ENCODE peak calls at places on chromosomes 16 and 17, in five cellular contexts. N, G, J, H and L are unnamed samples.

GRCh38 chr16:65572156-65572555 is 450.3 kb upstream of the CDH11 start:
- DNase-seq in J (no peak), H (no peak), G (no peak), N (no peak), L (no peak)

GRCh38 chr16:180921-181667 is 835 bp downstream of the HBQ1 start:
- DNase-seq in G (peak; percentile 92), J (peak; percentile 93), N (peak; percentile 79), H (peak; percentile 12), L (peak; percentile 66)

GRCh38 chr16:24681793-24682192 is 47.7 kb upstream of the TNRC6A start:
- DNase-seq in G (no peak), N (no peak), J (no peak), H (no peak), L (no peak)

GRCh38 chr17:18260332-18261145 is at the start of gene MIEF2:
- DNase-seq in J (peak; percentile 97), G (peak; percentile 97), N (peak; percentile 96), H (peak; percentile 90), L (peak; percentile 97)

GRCh38 chr17:73390221-73390620 is 78.4 kb upstream of the CDC42EP4 start:
- DNase-seq in G (no peak), H (no peak), N (no peak), J (no peak), L (no peak)

GRCh38 chr17:29778936-29779811 is 150.9 kb downstream of the SSH2 start:
- DNase-seq in H (peak; percentile 40), J (peak; percentile 56), G (peak; percentile 84), N (peak; percentile 69), L (no peak)

GRCh38 chr17:57645950-57646686 is 99.0 kb downstream of the CCDC182 start:
- DNase-seq in H (no peak), N (no peak), G (no peak), J (no peak), L (no peak)

GRCh38 chr17:39114744-39115534 is 36.5 kb downstream of the PLXDC1 start:
- DNase-seq in H (no peak), G (no peak), N (no peak), J (no peak), L (no peak)

GRCh38 chr17:15914400-15915165 is 30.3 kb upstream of the ADORA2B start:
- DNase-seq in N (no peak), J (no peak), G (no peak), H (no peak), L (no peak)

GRCh38 chr17:31696184-31696602 is 162.9 kb downstream of the COPRS start:
- DNase-seq in J (peak; percentile 94), H (no peak), N (peak; percentile 40), G (peak; percentile 69), L (no peak)

GRCh38 chr17:39485555-39485954 is 24.3 kb downstream of the CDK12 start:
- DNase-seq in J (no peak), H (peak; percentile 15), G (peak; percentile 64), N (no peak), L (no peak)

GRCh38 chr16:19105891-19106624 is 7.7 kb upstream of the ITPRIPL2 start:
- DNase-seq in N (no peak), G (no peak), H (no peak), J (no peak), L (no peak)

GRCh38 chr17:67414559-67414958 is 37.5 kb downstream of the PITPNC1 start:
- DNase-seq in G (no peak), J (no peak), H (no peak), N (no peak), L (no peak)

GRCh38 chr17:80068301-80069160 is 32.1 kb downstream of the CCDC40 start:
- DNase-seq in J (no peak), H (no peak), N (no peak), G (peak; percentile 46), L (no peak)

GRCh38 chr16:9082422-9082821 is 9.0 kb upstream of the HAPSTR1 start:
- DNase-seq in G (no peak), J (no peak), N (no peak), H (no peak), L (no peak)

GRCh38 chr17:57276621-57277020 is 20.3 kb downstream of the MSI2 start:
- DNase-seq in H (no peak), G (no peak), J (no peak), N (no peak), L (no peak)

GRCh38 chr16:4984174-4985000 is 26.3 kb downstream of the SEC14L5 start:
- DNase-seq in J (no peak), N (no peak), H (no peak), G (no peak), L (no peak)

GRCh38 chr17:72338847-72339790 is 218.3 kb downstream of the SOX9 start:
- DNase-seq in H (peak; percentile 91), N (peak; percentile 24), G (peak; percentile 67), J (no peak), L (no peak)

GRCh38 chr16:1998852-1999801 is 9.4 kb downstream of the SYNGR3 start:
- DNase-seq in J (no peak), H (no peak), N (no peak), G (no peak), L (no peak)
- H3K4me1 ChIP-seq in J (peaks cover 1% of the 10 kb centered on the region), H (peaks cover 2% of the 10 kb centered on the region), N (peaks cover 3% of the 10 kb centered on the region), G (no peaks in the 10 kb centered on the region), L (peaks cover 4% of the 10 kb centered on the region)

GRCh38 chr16:28117168-28117565 is 53.7 kb upstream of the GSG1L start:
- DNase-seq in J (no peak), G (no peak), H (no peak), N (no peak), L (no peak)

GRCh38 chr16:28125592-28125991 is 62.1 kb upstream of the GSG1L start:
- DNase-seq in H (no peak), J (no peak), G (no peak), N (no peak), L (no peak)

GRCh38 chr16:28121527-28121926 is 58.0 kb upstream of the GSG1L start:
- DNase-seq in N (no peak), J (no peak), H (no peak), G (no peak), L (no peak)

GRCh38 chr16:28118636-28119035 is 55.1 kb upstream of the GSG1L start:
- DNase-seq in N (no peak), J (no peak), H (no peak), G (no peak), L (no peak)

DNA sequence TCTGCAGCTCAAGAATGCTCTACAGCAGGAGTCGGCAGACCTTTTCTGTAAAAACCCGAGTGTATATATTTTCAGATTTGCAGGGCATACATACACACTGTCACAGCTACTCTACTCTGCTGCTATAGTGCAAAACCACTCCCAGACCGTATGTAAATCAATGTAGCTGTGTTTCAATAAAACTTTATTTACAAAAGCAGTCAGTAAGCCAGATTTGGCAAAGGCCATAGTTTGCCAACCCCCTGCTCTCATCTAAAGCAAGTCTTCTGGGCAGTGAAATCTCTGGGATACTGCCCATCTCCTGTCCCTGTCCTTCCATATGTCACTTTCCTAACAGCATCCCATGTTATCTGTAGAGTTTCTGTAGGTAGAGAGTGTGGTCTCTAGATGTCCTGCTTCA is 57.2 kb upstream of the GSG1L start:
- DNase-seq in N (no peak), J (no peak), G (no peak), H (no peak), L (no peak)
- H3K36me3 ChIP-seq in N (peaks cover 17% of the 10 kb centered on the region), J (peaks cover 5% of the 10 kb centered on the region), G (no peaks in the 10 kb centered on the region), H (peaks cover 59% of the 10 kb centered on the region), L (peaks cover 100% of the 10 kb centered on the region)

DNA sequence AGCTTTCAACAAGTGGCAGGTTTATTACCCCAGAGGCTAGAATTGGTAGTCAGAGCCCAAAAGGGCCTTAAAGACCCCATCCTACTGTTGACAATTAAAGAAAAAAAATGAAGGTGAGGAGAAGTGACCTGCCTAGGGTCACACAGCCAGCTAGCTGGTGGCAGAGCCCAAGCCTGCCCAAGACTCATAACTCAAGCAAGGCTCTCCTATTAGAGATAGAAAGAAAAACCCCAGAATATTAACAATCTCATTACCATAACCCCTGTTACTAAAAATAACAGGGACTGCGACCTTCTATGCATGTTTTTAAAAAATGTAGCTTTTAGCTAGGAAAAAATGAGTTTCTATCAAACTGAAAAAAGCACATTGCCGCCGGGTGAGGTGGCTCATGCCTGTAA is 14.0 kb downstream of the HSPB9 start:
- DNase-seq in N (no peak), G (no peak), J (no peak), H (no peak), L (no peak)
- H3K4me1 ChIP-seq in N (peaks cover 48% of the 10 kb centered on the region), G (peaks cover 13% of the 10 kb centered on the region), J (no peaks in the 10 kb centered on the region), H (no peaks in the 10 kb centered on the region), L (peaks cover 56% of the 10 kb centered on the region)

GRCh38 chr16:23523321-23523720 is 13.0 kb upstream of the GGA2 start:
- DNase-seq in G (no peak), J (no peak), H (no peak), N (no peak), L (no peak)
- H3K36me3 ChIP-seq in G (peaks cover 1% of the 10 kb centered on the region), J (no peaks in the 10 kb centered on the region), H (peaks cover 30% of the 10 kb centered on the region), N (no peaks in the 10 kb centered on the region), L (no peaks in the 10 kb centered on the region)

DNA sequence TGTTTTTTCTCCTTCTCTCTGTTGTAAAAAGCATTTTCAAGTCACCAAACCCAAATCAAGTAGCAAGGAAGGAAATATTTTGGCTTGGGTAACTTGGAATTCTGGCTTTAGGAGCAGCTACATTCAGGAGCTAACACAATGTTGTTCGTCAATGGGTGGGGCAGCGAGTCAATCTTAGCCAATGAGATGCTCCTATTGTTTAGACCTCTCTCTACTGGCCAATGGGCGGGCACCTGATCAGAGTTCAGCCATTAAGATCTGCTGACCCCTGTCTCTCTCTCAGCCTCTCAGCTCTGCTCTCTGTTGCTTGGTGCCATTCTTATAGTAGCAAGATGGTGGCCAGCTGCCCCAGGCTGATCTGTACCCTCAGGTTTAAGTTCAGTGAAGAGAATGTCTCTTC is 83.2 kb downstream of the IRX3 start:
- DNase-seq in G (no peak), N (no peak), J (no peak), H (no peak), L (no peak)
- H3K4me1 ChIP-seq in G (no peaks in the 10 kb centered on the region), N (no peaks in the 10 kb centered on the region), J (peaks cover 5% of the 10 kb centered on the region), H (no peaks in the 10 kb centered on the region), L (no peaks in the 10 kb centered on the region)

GRCh38 chr17:62674841-62675240 is 47.4 kb downstream of the MRC2 start:
- DNase-seq in H (no peak), N (no peak), G (no peak), J (no peak), L (no peak)

GRCh38 chr17:62675701-62676100 is 48.2 kb downstream of the MRC2 start:
- DNase-seq in J (no peak), N (no peak), G (no peak), H (no peak), L (no peak)

GRCh38 chr17:62675260-62675659 is 47.8 kb downstream of the MRC2 start:
- DNase-seq in H (no peak), G (no peak), J (no peak), N (no peak), L (no peak)

GRCh38 chr17:62676952-62677596 is 49.6 kb downstream of the MRC2 start:
- DNase-seq in G (no peak), J (no peak), H (no peak), N (no peak), L (no peak)

GRCh38 chr17:62676231-62676943 is 48.9 kb downstream of the MRC2 start:
- DNase-seq in H (no peak), N (no peak), G (no peak), J (no peak), L (no peak)
- H3K36me3 ChIP-seq in H (no peaks in the 10 kb centered on the region), N (no peaks in the 10 kb centered on the region), G (no peaks in the 10 kb centered on the region), J (no peaks in the 10 kb centered on the region), L (no peaks in the 10 kb centered on the region)

GRCh38 chr16:67459066-67459857 is 21.7 kb downstream of the ATP6V0D1 start:
- DNase-seq in N (peak; percentile 80), H (no peak), G (no peak), J (no peak), L (no peak)
- H3K4me1 ChIP-seq in N (peaks cover 39% of the 10 kb centered on the region), H (peaks cover 3% of the 10 kb centered on the region), G (no peaks in the 10 kb centered on the region), J (no peaks in the 10 kb centered on the region), L (peaks cover 40% of the 10 kb centered on the region)